ENCODE peak calls at places on chromosomes 13 and 19, in four cellular contexts. One of them, this sample, is unnamed.

GRCh38 chr13:89212186-89212585 is 1541.0 kb downstream of the SLITRK5 start:
- DNase-seq in brain microvascular endothelial cell: no peak
- DNase-seq in endodermal cell: no peak
- DNase-seq in tibial artery: no peak
- DNase-seq in this sample: no peak

GRCh38 chr13:79384022-79384610 is 21.9 kb downstream of the RBM26 start:
- DNase-seq in tibial artery: no peak
- DNase-seq in endodermal cell: no peak
- DNase-seq in brain microvascular endothelial cell: no peak
- DNase-seq in this sample: no peak

GRCh38 chr13:100434010-100434763 is 154.4 kb downstream of the GGACT start:
- DNase-seq in tibial artery: no peak
- DNase-seq in brain microvascular endothelial cell: peak; percentile 62
- DNase-seq in endodermal cell: no peak
- DNase-seq in this sample: peak; percentile 26

GRCh38 chr19:27794444-27795042 is 1418.4 kb downstream of the UQCRFS1 start:
- DNase-seq in endodermal cell: peak; percentile 85
- DNase-seq in brain microvascular endothelial cell: peak; percentile 39
- DNase-seq in tibial artery: no peak
- DNase-seq in this sample: peak; percentile 2

GRCh38 chr19:46718157-46718933 is 1.4 kb upstream of the PRKD2 start:
- DNase-seq in endodermal cell: peak; percentile 60
- DNase-seq in tibial artery: no peak
- DNase-seq in brain microvascular endothelial cell: no peak
- DNase-seq in this sample: no peak

GRCh38 chr13:110062077-110062776 is 244.7 kb downstream of the COL4A1 start:
- DNase-seq in endodermal cell: no peak
- DNase-seq in brain microvascular endothelial cell: no peak
- DNase-seq in tibial artery: no peak
- DNase-seq in this sample: peak; percentile 37

GRCh38 chr13:75787249-75787940 is 151.3 kb downstream of the LMO7 start:
- DNase-seq in endodermal cell: no peak
- DNase-seq in brain microvascular endothelial cell: peak; percentile 48
- DNase-seq in tibial artery: no peak
- DNase-seq in this sample: no peak

GRCh38 chr13:92158335-92158734 is 759.9 kb downstream of the GPC5 start:
- DNase-seq in tibial artery: no peak
- DNase-seq in brain microvascular endothelial cell: peak; percentile 13
- DNase-seq in endodermal cell: no peak
- DNase-seq in this sample: peak; percentile 29

GRCh38 chr19:30846102-30846501 is 473.9 kb downstream of the ZNF536 start:
- DNase-seq in endodermal cell: no peak
- DNase-seq in brain microvascular endothelial cell: no peak
- DNase-seq in tibial artery: no peak
- DNase-seq in this sample: no peak

GRCh38 chr13:93230466-93230865 is 3.9 kb downstream of the GPC6 start:
- DNase-seq in endodermal cell: no peak
- DNase-seq in tibial artery: no peak
- DNase-seq in brain microvascular endothelial cell: no peak
- DNase-seq in this sample: peak; percentile 38

GRCh38 chr13:30830638-30830965 is 75.5 kb upstream of the MEDAG start:
- DNase-seq in tibial artery: no peak
- DNase-seq in endodermal cell: no peak
- DNase-seq in brain microvascular endothelial cell: no peak
- DNase-seq in this sample: no peak

GRCh38 chr19:48959341-48960239 is 4.9 kb downstream of the BAX start:
- DNase-seq in brain microvascular endothelial cell: no peak
- DNase-seq in tibial artery: no peak
- DNase-seq in endodermal cell: no peak
- DNase-seq in this sample: no peak

GRCh38 chr13:85659493-85659892 is 139.7 kb downstream of the SLITRK6 start:
- DNase-seq in endodermal cell: no peak
- DNase-seq in tibial artery: no peak
- DNase-seq in brain microvascular endothelial cell: no peak
- DNase-seq in this sample: no peak

GRCh38 chr19:47321582-47321981 is 10.4 kb upstream of the C5AR2 start:
- DNase-seq in brain microvascular endothelial cell: no peak
- DNase-seq in tibial artery: no peak
- DNase-seq in endodermal cell: no peak
- DNase-seq in this sample: no peak

GRCh38 chr13:93260591-93260990 is 34.0 kb downstream of the GPC6 start:
- DNase-seq in endodermal cell: no peak
- DNase-seq in tibial artery: no peak
- DNase-seq in brain microvascular endothelial cell: no peak
- DNase-seq in this sample: no peak

GRCh38 chr19:43504426-43505185 is at the start of gene PHLDB3:
- DNase-seq in endodermal cell: no peak
- DNase-seq in tibial artery: peak; percentile 75
- DNase-seq in brain microvascular endothelial cell: no peak
- DNase-seq in this sample: no peak

GRCh38 chr13:96817336-96817941 is 176.8 kb downstream of the OXGR1 start:
- DNase-seq in tibial artery: no peak
- DNase-seq in brain microvascular endothelial cell: no peak
- DNase-seq in endodermal cell: no peak
- DNase-seq in this sample: peak; percentile 2

GRCh38 chr13:44231786-44232516 is 141.7 kb upstream of the SERP2 start:
- DNase-seq in tibial artery: peak; percentile 82
- DNase-seq in brain microvascular endothelial cell: peak; percentile 98
- DNase-seq in endodermal cell: peak; percentile 95
- DNase-seq in this sample: peak; percentile 99

GRCh38 chr19:14428882-14429416 is 4.2 kb upstream of the PKN1 start:
- DNase-seq in brain microvascular endothelial cell: no peak
- DNase-seq in tibial artery: no peak
- DNase-seq in endodermal cell: no peak
- DNase-seq in this sample: no peak

GRCh38 chr13:90723381-90723780 is 624.1 kb upstream of the MIR17HG start:
- DNase-seq in tibial artery: no peak
- DNase-seq in brain microvascular endothelial cell: no peak
- DNase-seq in endodermal cell: no peak
- DNase-seq in this sample: no peak

GRCh38 chr19:9847087-9847671 is 12.1 kb downstream of the PIN1 start:
- DNase-seq in endodermal cell: peak; percentile 91
- DNase-seq in brain microvascular endothelial cell: peak; percentile 93
- DNase-seq in tibial artery: peak; percentile 78
- DNase-seq in this sample: peak; percentile 56

GRCh38 chr19:47494729-47495128 is 10.7 kb upstream of the KPTN start:
- DNase-seq in brain microvascular endothelial cell: no peak
- DNase-seq in endodermal cell: no peak
- DNase-seq in tibial artery: no peak
- DNase-seq in this sample: no peak

GRCh38 chr19:35299523-35300339 is 7.8 kb downstream of the MAG start:
- DNase-seq in tibial artery: no peak
- DNase-seq in brain microvascular endothelial cell: no peak
- DNase-seq in endodermal cell: peak; percentile 85
- DNase-seq in this sample: no peak

GRCh38 chr19:52601025-52601973 is 31.2 kb downstream of the ZNF701 start:
- DNase-seq in brain microvascular endothelial cell: peak; percentile 81
- DNase-seq in endodermal cell: peak; percentile 98
- DNase-seq in tibial artery: peak; percentile 97
- DNase-seq in this sample: peak; percentile 39

GRCh38 chr13:30802953-30803478 is 67.7 kb downstream of the ALOX5AP start:
- DNase-seq in tibial artery: peak; percentile 91
- DNase-seq in brain microvascular endothelial cell: peak; percentile 65
- DNase-seq in endodermal cell: peak; percentile 95
- DNase-seq in this sample: no peak

GRCh38 chr13:24220086-24220703 is 59.7 kb downstream of the SPATA13 start:
- DNase-seq in endodermal cell: peak; percentile 76
- DNase-seq in brain microvascular endothelial cell: peak; percentile 82
- DNase-seq in tibial artery: no peak
- DNase-seq in this sample: peak; percentile 50

GRCh38 chr19:34282611-34283519 is 28.5 kb downstream of the GARRE1 start:
- DNase-seq in tibial artery: no peak
- DNase-seq in brain microvascular endothelial cell: no peak
- DNase-seq in endodermal cell: no peak
- DNase-seq in this sample: no peak

GRCh38 chr13:98821372-98822237 is 69.1 kb upstream of the SLC15A1 start:
- DNase-seq in endodermal cell: no peak
- DNase-seq in tibial artery: no peak
- DNase-seq in brain microvascular endothelial cell: no peak
- DNase-seq in this sample: no peak

GRCh38 chr13:97028441-97029299 is 34.4 kb upstream of the OXGR1 start:
- DNase-seq in endodermal cell: peak; percentile 80
- DNase-seq in tibial artery: peak; percentile 71
- DNase-seq in brain microvascular endothelial cell: peak; percentile 67
- DNase-seq in this sample: no peak

GRCh38 chr19:10800488-10800887 is 35.5 kb downstream of the TMED1 start:
- DNase-seq in tibial artery: no peak
- DNase-seq in brain microvascular endothelial cell: no peak
- DNase-seq in endodermal cell: no peak
- DNase-seq in this sample: no peak

GRCh38 chr19:14072535-14073231 is at the start of gene MISP3:
- DNase-seq in tibial artery: peak; percentile 73
- DNase-seq in endodermal cell: peak; percentile 81
- DNase-seq in brain microvascular endothelial cell: no peak
- DNase-seq in this sample: no peak

GRCh38 chr19:17946965-17947784 is 14.4 kb downstream of the CCDC124 start:
- DNase-seq in endodermal cell: no peak
- DNase-seq in brain microvascular endothelial cell: no peak
- DNase-seq in tibial artery: no peak
- DNase-seq in this sample: no peak

GRCh38 chr19:17949956-17950309 is 17.0 kb upstream of the KCNN1 start:
- DNase-seq in tibial artery: no peak
- DNase-seq in endodermal cell: peak; percentile 86
- DNase-seq in brain microvascular endothelial cell: no peak
- DNase-seq in this sample: no peak

GRCh38 chr19:17947815-17948473 is 15.1 kb downstream of the CCDC124 start:
- DNase-seq in tibial artery: peak; percentile 91
- DNase-seq in brain microvascular endothelial cell: peak; percentile 72
- DNase-seq in endodermal cell: peak; percentile 98
- DNase-seq in this sample: peak; percentile 55

GRCh38 chr19:17948967-17949930 is 16.4 kb downstream of the CCDC124 start:
- DNase-seq in brain microvascular endothelial cell: no peak
- DNase-seq in tibial artery: no peak
- DNase-seq in endodermal cell: peak; percentile 67
- DNase-seq in this sample: no peak

GRCh38 chr19:17948474-17948966 is 15.7 kb downstream of the CCDC124 start:
- DNase-seq in endodermal cell: no peak
- DNase-seq in brain microvascular endothelial cell: no peak
- DNase-seq in tibial artery: no peak
- DNase-seq in this sample: no peak
- H3K4me3 ChIP-seq in endodermal cell: peak overlapping the region; percentile 70
- H3K4me3 ChIP-seq in brain microvascular endothelial cell: peak overlapping the region; percentile 49
- H3K4me3 ChIP-seq in tibial artery: peak overlapping the region; percentile 92
- H3K4me3 ChIP-seq in this sample: peak overlapping the region; percentile 45

DNA sequence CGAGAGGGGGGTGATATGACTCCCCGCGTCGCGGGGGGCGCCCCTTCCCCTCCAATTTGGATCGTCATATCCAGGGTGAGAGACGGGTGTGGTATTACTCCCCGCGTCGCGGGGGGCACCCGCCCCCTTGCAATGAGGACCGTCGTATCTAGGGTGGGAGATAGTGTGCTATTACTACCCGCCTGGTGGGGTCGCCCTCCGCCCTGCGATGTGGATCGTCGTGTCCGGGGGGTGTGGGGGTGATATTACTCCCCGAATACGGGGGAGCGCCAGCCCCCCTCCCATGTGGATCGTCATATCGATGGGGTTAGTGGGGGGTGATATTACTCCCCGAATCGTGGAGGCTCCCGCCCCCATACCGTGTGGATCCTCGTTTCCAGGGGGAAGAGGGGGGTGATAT is 29.2 kb upstream of the RGCC start:
- DNase-seq in endodermal cell: peak; percentile 63
- DNase-seq in tibial artery: no peak
- DNase-seq in brain microvascular endothelial cell: no peak
- DNase-seq in this sample: no peak
- TF ChIP-seq CTCF in endodermal cell: peak; percentile 75
- TF ChIP-seq CTCF in tibial artery: no peak
- TF ChIP-seq CTCF in brain microvascular endothelial cell: peak; percentile 69
- TF ChIP-seq CTCF in this sample: peak; percentile 38

GRCh38 chr13:94758571-94758970 is 46.2 kb upstream of the SOX21 start:
- DNase-seq in tibial artery: no peak
- DNase-seq in brain microvascular endothelial cell: no peak
- DNase-seq in endodermal cell: no peak
- DNase-seq in this sample: no peak
- H3K27me3 ChIP-seq in tibial artery: no peaks in the 10 kb centered on the region
- H3K27me3 ChIP-seq in brain microvascular endothelial cell: no peaks in the 10 kb centered on the region
- H3K27me3 ChIP-seq in endodermal cell: no peaks in the 10 kb centered on the region
- H3K27me3 ChIP-seq in this sample: peaks cover 1% of the 10 kb centered on the region

GRCh38 chr19:5803441-5803751 is 1.5 kb upstream of the NRTN start:
- DNase-seq in brain microvascular endothelial cell: no peak
- DNase-seq in endodermal cell: no peak
- DNase-seq in tibial artery: no peak
- DNase-seq in this sample: no peak
- H3K4me3 ChIP-seq in brain microvascular endothelial cell: peak overlapping the region; percentile 39
- H3K4me3 ChIP-seq in endodermal cell: peak overlapping the region; percentile 71
- H3K4me3 ChIP-seq in tibial artery: peak overlapping the region; percentile 2
- H3K4me3 ChIP-seq in this sample: no peak overlapping the region

GRCh38 chr19:625257-625656 is 8.1 kb downstream of the POLRMT start:
- DNase-seq in brain microvascular endothelial cell: no peak
- DNase-seq in endodermal cell: no peak
- DNase-seq in tibial artery: no peak
- DNase-seq in this sample: no peak

GRCh38 chr19:622666-623065 is 10.7 kb downstream of the POLRMT start:
- DNase-seq in endodermal cell: no peak
- DNase-seq in tibial artery: no peak
- DNase-seq in brain microvascular endothelial cell: no peak
- DNase-seq in this sample: no peak

GRCh38 chr19:623175-623916 is 10.0 kb downstream of the POLRMT start:
- DNase-seq in endodermal cell: no peak
- DNase-seq in tibial artery: no peak
- DNase-seq in brain microvascular endothelial cell: no peak
- DNase-seq in this sample: no peak

GRCh38 chr19:624433-625109 is 8.8 kb downstream of the POLRMT start:
- DNase-seq in brain microvascular endothelial cell: no peak
- DNase-seq in endodermal cell: no peak
- DNase-seq in tibial artery: no peak
- DNase-seq in this sample: no peak

DNA sequence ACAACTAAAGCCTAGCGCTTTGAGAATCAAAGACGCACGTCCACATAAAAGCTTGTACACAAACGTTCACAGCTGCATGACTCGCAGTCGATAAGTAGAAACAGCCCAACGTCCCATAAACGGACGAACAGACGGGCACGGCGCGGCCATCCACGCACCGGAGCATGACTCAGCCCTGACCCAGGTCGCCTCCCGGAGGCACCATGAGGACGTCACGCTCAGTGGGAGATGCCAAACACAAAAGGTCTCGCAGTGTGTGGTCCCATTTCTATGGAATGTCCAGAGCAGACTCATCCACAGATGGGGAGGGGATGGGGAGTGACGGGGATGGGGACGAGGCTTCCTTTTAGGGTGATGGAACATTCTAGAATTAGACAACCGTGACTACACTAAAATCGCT is 9.4 kb downstream of the POLRMT start:
- DNase-seq in brain microvascular endothelial cell: peak; percentile 99
- DNase-seq in tibial artery: no peak
- DNase-seq in endodermal cell: no peak
- DNase-seq in this sample: peak; percentile 65
- TF ChIP-seq CTCF in brain microvascular endothelial cell: no peak
- TF ChIP-seq CTCF in tibial artery: no peak
- TF ChIP-seq CTCF in endodermal cell: no peak
- TF ChIP-seq CTCF in this sample: no peak

This sample was measured in kidney epithelial cell.